ENCODE peak calls at places on chromosomes 1 and 21, in eight cellular contexts. H is prostate gland, Z is body of pancreas, C is AG10803, F is ascending aorta, A is tibial artery, S is foreskin fibroblast, L is lower lobe of right lung. O is an unnamed sample.

GRCh38 chr1:209839875-209840491 is 12.2 kb downstream of the UTP25 start:
- DNase-seq in A (no peak), F (no peak), L (no peak), S (peak), C (peak), H (no peak), Z (no peak), O (no peak)

GRCh38 chr1:180501865-180502360 is 464 bp downstream of the ACBD6 start:
- DNase-seq in L (no peak), C (no peak), F (no peak), S (no peak), Z (peak), H (peak), A (no peak), O (peak)

GRCh38 chr21:38830667-38831525 is 25.2 kb downstream of the ETS2 start:
- DNase-seq in Z (no peak), F (no peak), S (no peak), A (no peak), L (no peak), C (no peak), H (no peak), O (no peak)

GRCh38 chr1:226082959-226083302 is 20.4 kb downstream of the H3-3A start:
- DNase-seq in L (peak), H (peak), C (peak), Z (peak), F (no peak), S (peak), A (peak), O (no peak)

GRCh38 chr1:145985502-145986439 is 10.6 kb downstream of the TXNIP start:
- DNase-seq in S (peak), L (peak), H (no peak), A (peak), C (peak), Z (peak), F (no peak), O (peak)

GRCh38 chr21:31624961-31625491 is 34.5 kb upstream of the SOD1 start:
- DNase-seq in L (no peak), F (no peak), S (no peak), C (no peak), H (no peak), Z (no peak), A (no peak), O (peak)

GRCh38 chr1:93751391-93752250 is 70.0 kb upstream of the BCAR3 start:
- DNase-seq in C (no peak), Z (no peak), H (peak), F (no peak), S (no peak), L (no peak), A (no peak), O (no peak)

GRCh38 chr1:110150330-110151174 is at the start of gene SLC6A17:
- DNase-seq in L (no peak), F (no peak), S (peak), Z (peak), H (no peak), A (no peak), C (peak), O (no peak)

GRCh38 chr21:44934797-44935532 is 4.9 kb upstream of the SLX9 start:
- DNase-seq in Z (no peak), S (no peak), L (peak), H (no peak), C (no peak), F (no peak), A (no peak), O (no peak)

GRCh38 chr21:44934276-44934675 is 5.6 kb upstream of the SLX9 start:
- DNase-seq in Z (no peak), C (no peak), H (no peak), F (no peak), L (no peak), A (no peak), S (no peak), O (no peak)

GRCh38 chr21:44933938-44934260 is 5.9 kb upstream of the SLX9 start:
- DNase-seq in A (no peak), S (no peak), F (no peak), H (no peak), C (no peak), L (no peak), Z (no peak), O (no peak)

GRCh38 chr21:44933199-44933937 is 6.5 kb upstream of the SLX9 start:
- DNase-seq in F (no peak), L (peak), C (no peak), S (no peak), H (no peak), A (no peak), Z (no peak), O (no peak)

GRCh38 chr21:44935533-44935927 is 4.3 kb upstream of the SLX9 start:
- DNase-seq in L (peak), H (no peak), F (no peak), S (no peak), A (no peak), Z (no peak), C (no peak), O (no peak)
- H3K4me3 ChIP-seq in L (no peak), H (no peak), F (no peak), S (no peak), A (no peak), Z (no peak), C (no peak), O (no peak)

GRCh38 chr1:84682047-84682446 is 8.2 kb downstream of the SSX2IP start:
- DNase-seq in L (no peak), Z (no peak), C (no peak), F (no peak), S (no peak), A (no peak), H (no peak), O (no peak)
- TF ChIP-seq CTCF in L (no peak), Z (no peak), C (no peak), F (no peak), S (no peak), A (no peak), H (no peak), O (no peak)

DNA sequence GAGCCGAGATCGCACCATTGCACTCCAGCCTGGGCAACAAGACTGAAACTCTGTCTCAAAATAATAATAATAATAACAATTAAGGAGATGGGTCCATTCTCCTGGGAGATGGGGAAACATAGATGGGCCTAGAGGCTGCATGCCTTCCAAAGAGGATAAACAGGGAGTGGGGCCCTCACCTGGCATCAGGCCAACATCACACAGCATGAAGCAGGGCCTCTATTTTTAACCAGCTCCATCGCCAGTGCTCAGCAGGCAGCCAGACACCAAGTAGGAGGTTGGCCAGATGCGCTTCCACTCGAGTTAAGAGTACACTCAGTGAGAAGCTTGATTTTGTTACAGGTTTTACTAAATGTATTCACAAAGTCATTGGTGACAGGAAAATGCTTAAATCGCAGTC is 352.0 kb downstream of the RRAGC start:
- DNase-seq in S (no peak), A (no peak), F (no peak), Z (no peak), L (no peak), C (no peak), H (no peak), O (no peak)
- H3K4me3 ChIP-seq in S (no peak), A (no peak), F (no peak), Z (no peak), L (no peak), C (no peak), H (no peak), O (no peak)

GRCh38 chr21:36060159-36060921 is at the start of gene SETD4:
- DNase-seq in F (peak), H (peak), A (peak), L (peak), S (peak), Z (peak), C (peak), O (peak)
- TF ChIP-seq CTCF in F (no peak), H (no peak), A (no peak), L (no peak), S (no peak), Z (no peak), C (no peak), O (no peak)

GRCh38 chr1:159141584-159142518 is 29.6 kb upstream of the CADM3 start:
- DNase-seq in H (no peak), C (peak), Z (no peak), L (no peak), F (no peak), A (no peak), S (peak), O (no peak)
- H3K4me3 ChIP-seq in H (no peak), C (peak), Z (no peak), L (no peak), F (no peak), A (no peak), S (no peak), O (no peak)

DNA sequence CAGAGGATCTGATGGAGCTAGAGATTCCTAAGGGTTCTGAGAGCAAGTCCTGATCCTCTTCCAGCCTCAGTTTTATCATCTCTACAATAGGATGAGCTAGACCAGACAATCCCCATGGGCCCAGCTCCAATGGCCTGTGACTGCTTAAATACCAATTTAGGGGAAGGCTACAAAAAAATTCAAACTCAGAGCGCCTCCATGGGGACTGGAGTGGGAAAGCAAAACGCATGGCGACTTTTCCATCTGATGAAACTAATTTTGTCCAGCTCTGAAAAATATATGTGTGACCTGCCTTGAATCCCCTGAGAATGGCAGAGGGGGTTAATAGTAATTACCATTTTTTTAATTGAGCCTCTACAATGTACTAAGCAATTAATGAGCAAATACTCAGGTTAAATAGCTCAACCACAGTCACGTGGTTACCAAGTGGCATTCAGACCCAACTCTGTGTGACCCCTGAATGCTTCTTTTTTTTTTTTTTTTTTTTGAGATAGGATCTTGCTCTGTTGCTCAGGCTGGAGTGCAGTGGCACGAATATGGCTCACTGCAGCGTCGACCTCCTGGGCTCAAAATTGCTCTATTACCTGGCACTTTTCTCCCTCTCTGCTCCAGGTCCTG is 8.4 kb downstream of the EXTL1 start:
- DNase-seq in H (no peak), C (no peak), F (no peak), Z (no peak), L (no peak), S (no peak), A (no peak), O (no peak)
- TF ChIP-seq CTCF in H (no peak), C (no peak), F (no peak), Z (no peak), L (no peak), S (no peak), A (no peak), O (no peak)

DNA sequence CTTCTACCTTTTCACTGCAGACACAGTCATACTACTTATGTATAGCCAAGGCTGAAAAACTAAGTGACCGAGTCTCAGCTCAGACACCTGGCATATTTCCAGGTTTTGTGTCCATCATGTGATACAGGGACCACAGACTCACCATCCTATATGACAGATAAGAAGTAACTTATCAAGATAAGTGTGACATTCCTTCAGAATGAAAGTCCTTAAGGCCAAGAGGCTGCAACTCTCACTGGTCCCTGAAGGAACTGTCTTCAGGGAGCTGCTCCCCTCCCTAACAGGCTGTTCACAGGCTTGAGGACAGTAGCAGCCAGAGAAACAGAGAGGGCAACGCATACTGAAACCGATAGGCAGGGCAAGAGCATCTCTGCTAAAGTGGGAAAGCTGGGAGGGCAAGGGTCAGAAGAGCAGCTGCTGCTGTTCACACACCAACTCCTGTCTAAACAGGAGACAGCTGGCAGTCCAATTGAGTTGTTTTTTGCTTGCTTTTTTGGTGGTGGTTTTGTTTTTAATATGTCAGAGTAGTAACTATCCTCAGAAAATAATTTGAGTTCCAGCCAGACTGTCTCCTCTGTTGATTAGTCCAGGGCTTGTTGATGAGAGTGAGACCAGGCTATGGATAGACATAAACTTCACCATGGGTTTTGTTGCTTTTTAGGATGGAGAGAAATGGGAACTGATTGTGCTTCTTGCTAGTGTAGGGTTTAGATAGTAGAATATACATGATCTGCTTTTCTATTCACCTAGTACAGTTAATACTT is 67.7 kb downstream of the MACF1 start:
- DNase-seq in F (no peak), S (no peak), C (no peak), Z (peak), A (no peak), H (no peak), L (no peak), O (no peak)
- H3K4me3 ChIP-seq in F (no peak), S (peak), C (no peak), Z (no peak), A (peak), H (no peak), L (no peak), O (no peak)

O was measured in LNCaP clone FGC.